ENCODE peak calls at places on chromosomes 6 and 20, in five cellular contexts. K is neural progenitor cell; T is uterus; Y is effector memory CD4-positive, alpha-beta T cell; F is H1. S is an unnamed sample. For H3K4me1 and H3K9me3, the result is how much of the 10 kb centered on the place peaks cover.

GRCh38 chr20:63136296-63136695 is 79.6 kb downstream of the YTHDF1 start:
- DNase-seq in K (no peak), T (no peak), Y (no peak), F (no peak), S (peak)

GRCh38 chr6:167292301-167293087 is 1.4 kb downstream of the UNC93A start:
- DNase-seq in K (no peak), T (no peak), Y (no peak), F (no peak), S (no peak)

GRCh38 chr6:88920088-88920487 is 43.3 kb downstream of the RNGTT start:
- DNase-seq in K (no peak), T (no peak), Y (no peak), F (no peak), S (no peak)

GRCh38 chr20:366042-366718 is 14.4 kb upstream of the TRIB3 start:
- DNase-seq in K (no peak), T (no peak), Y (no peak), F (no peak), S (no peak)

GRCh38 chr20:39850821-39851330 is 838.2 kb downstream of the MAFB start:
- DNase-seq in K (peak), T (no peak), Y (no peak), F (no peak), S (no peak)

GRCh38 chr20:35564905-35565304 is 23.0 kb downstream of the ERGIC3 start:
- DNase-seq in K (no peak), T (no peak), Y (no peak), F (no peak), S (no peak)

GRCh38 chr6:1184318-1184717 is 127.6 kb upstream of the FOXQ1 start:
- DNase-seq in K (no peak), T (no peak), Y (no peak), F (no peak), S (no peak)

GRCh38 chr6:92723390-92723931 is 695.9 kb downstream of the EPHA7 start:
- DNase-seq in K (no peak), T (no peak), Y (no peak), F (no peak), S (peak)

GRCh38 chr20:8780926-8781325 is 288.0 kb upstream of the PLCB4 start:
- DNase-seq in K (no peak), T (no peak), Y (no peak), F (no peak), S (no peak)

GRCh38 chr20:2387180-2387577 is 6.5 kb downstream of the TGM6 start:
- DNase-seq in K (peak), T (no peak), Y (no peak), F (peak), S (no peak)

GRCh38 chr6:21190701-21191588 is 402.6 kb upstream of the SOX4 start:
- DNase-seq in K (no peak), T (no peak), Y (no peak), F (no peak), S (no peak)

GRCh38 chr6:42368156-42368555 is 83.6 kb downstream of the TRERF1 start:
- DNase-seq in K (no peak), T (no peak), Y (peak), F (no peak), S (no peak)

GRCh38 chr6:5726976-5727718 is 279.6 kb downstream of the NRN1 start:
- DNase-seq in K (no peak), T (no peak), Y (no peak), F (no peak), S (no peak)

GRCh38 chr20:6882911-6883310 is 115.4 kb downstream of the BMP2 start:
- DNase-seq in K (no peak), T (no peak), Y (no peak), F (no peak), S (no peak)

GRCh38 chr6:16409531-16410441 is 171.4 kb downstream of the GMPR start:
- DNase-seq in K (peak), T (peak), Y (peak), F (peak), S (peak)

GRCh38 chr6:106509420-106510089 is 119.7 kb downstream of the RTN4IP1 start:
- DNase-seq in K (peak), T (no peak), Y (no peak), F (no peak), S (no peak)

GRCh38 chr20:9668356-9668755 is 154.0 kb downstream of the LAMP5 start:
- DNase-seq in K (no peak), T (no peak), Y (no peak), F (no peak), S (no peak)

GRCh38 chr6:41159415-41160082 is 3.4 kb downstream of the TREM2 start:
- DNase-seq in K (no peak), T (no peak), Y (no peak), F (no peak), S (no peak)

GRCh38 chr6:83153958-83154357 is 39.1 kb downstream of the PGM3 start:
- DNase-seq in K (no peak), T (no peak), Y (no peak), F (no peak), S (no peak)

GRCh38 chr6:129345890-129346289 is 364.1 kb downstream of the ARHGAP18 start:
- DNase-seq in K (no peak), T (no peak), Y (no peak), F (no peak), S (no peak)

GRCh38 chr20:57807418-57808265 is 97.8 kb upstream of the PMEPA1 start:
- DNase-seq in K (no peak), T (peak), Y (no peak), F (no peak), S (no peak)

GRCh38 chr6:88869263-88870023 is 94.0 kb downstream of the RNGTT start:
- DNase-seq in K (no peak), T (no peak), Y (no peak), F (no peak), S (no peak)

GRCh38 chr6:158645064-158646022 is 800 bp upstream of the DYNLT1 start:
- DNase-seq in K (no peak), T (no peak), Y (no peak), F (no peak), S (no peak)

DNA sequence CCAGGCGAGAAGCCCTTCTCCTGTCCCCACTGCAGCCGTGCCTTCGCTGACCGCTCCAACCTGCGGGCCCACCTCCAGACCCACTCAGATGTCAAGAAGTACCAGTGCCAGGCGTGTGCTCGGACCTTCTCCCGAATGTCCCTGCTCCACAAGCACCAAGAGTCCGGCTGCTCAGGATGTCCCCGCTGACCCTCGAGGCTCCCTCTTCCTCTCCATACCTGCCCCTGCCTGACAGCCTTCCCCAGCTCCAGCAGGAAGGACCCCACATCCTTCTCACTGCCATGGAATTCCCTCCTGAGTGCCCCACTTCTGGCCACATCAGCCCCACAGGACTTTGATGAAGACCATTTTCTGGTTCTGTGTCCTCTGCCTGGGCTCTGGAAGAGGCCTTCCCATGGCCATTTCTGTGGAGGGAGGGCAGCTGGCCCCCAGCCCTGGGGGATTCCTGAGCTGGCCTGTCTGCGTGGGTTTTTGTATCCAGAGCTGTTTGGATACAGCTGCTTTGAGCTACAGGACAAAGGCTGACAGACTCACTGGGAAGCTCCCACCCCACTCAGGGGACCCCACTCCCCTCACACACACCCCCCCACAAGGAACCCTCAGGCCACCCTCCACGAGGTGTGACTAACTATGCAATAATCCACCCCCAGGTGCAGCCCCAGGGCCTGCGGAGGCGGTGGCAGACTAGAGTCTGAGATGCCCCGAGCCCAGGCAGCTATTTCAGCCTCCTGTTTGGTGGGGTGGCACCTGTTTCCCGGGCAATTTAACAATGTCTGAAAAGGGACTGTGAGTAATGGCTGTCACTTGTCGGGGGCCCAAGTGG is 5.3 kb downstream of the SNAI1 start:
- DNase-seq in K (no peak), T (no peak), Y (no peak), F (no peak), S (no peak)
- H3K4me1 ChIP-seq in K (half or more), T (under half), Y (under half), F (under half), S (under half)

GRCh38 chr6:27392623-27393022 is 4.1 kb downstream of the ZNF391 start:
- DNase-seq in K (no peak), T (no peak), Y (no peak), F (no peak), S (no peak)
- H3K9me3 ChIP-seq in K (under half), T (under half), Y (under half), F (under half), S (under half)

GRCh38 chr6:26296857-26297648 is 67.9 kb upstream of the BTN3A2 start:
- DNase-seq in K (no peak), T (no peak), Y (no peak), F (no peak), S (no peak)
- H3K4me1 ChIP-seq in K (under half), T (under half), Y (under half), F (under half), S (under half)

GRCh38 chr6:66662721-66663120 is 955.7 kb upstream of the EYS start:
- DNase-seq in K (peak), T (no peak), Y (no peak), F (no peak), S (no peak)
- H3K9me3 ChIP-seq in K (under half), T (under half), Y (under half), F (under half), S (under half)